ENCODE peak calls at places on chromosomes 16 and 17, in eight cellular contexts. K is astrocyte of the cerebellum, O is H1, T is neural progenitor cell, F is lung, V is tibial artery, M is GM23338, G is dorsolateral prefrontal cortex. W is an unnamed sample.

GRCh38 chr17:74454197-74455024 is 12.0 kb upstream of the CD300A start:
- DNase-seq in K (no peak), O (no peak), T (peak), F (no peak), V (peak), M (peak), G (no peak), W (peak)

GRCh38 chr17:61411114-61411943 is 11.7 kb downstream of the TBX2 start:
- DNase-seq in K (no peak), O (no peak), T (peak), F (no peak), V (peak), M (peak), G (peak), W (peak)

GRCh38 chr16:68907297-68907999 is 64.1 kb downstream of the TANGO6 start:
- DNase-seq in K (no peak), O (no peak), T (peak), F (no peak), V (no peak), M (peak), G (no peak), W (no peak)

GRCh38 chr16:25691519-25692091 is at the start of gene HS3ST4:
- DNase-seq in K (no peak), O (no peak), T (peak), F (no peak), V (no peak), M (peak), G (no peak), W (no peak)

GRCh38 chr16:27230562-27230991 is 27.3 kb downstream of the KDM8 start:
- DNase-seq in K (no peak), O (no peak), T (no peak), F (no peak), V (no peak), M (peak), G (no peak), W (no peak)

GRCh38 chr17:77385750-77386501 is 245.2 kb downstream of the SEC14L1 start:
- DNase-seq in K (no peak), O (no peak), T (no peak), F (peak), V (no peak), M (no peak), G (no peak), W (peak)

GRCh38 chr16:63361032-63361624 is 1324.9 kb upstream of the CDH8 start:
- DNase-seq in K (peak), O (no peak), T (peak), F (no peak), V (no peak), M (peak), G (no peak), W (peak)

GRCh38 chr16:86876499-86876898 is 298.1 kb downstream of the FOXL1 start:
- DNase-seq in K (no peak), O (no peak), T (no peak), F (no peak), V (no peak), M (no peak), G (no peak), W (no peak)

GRCh38 chr17:42543190-42544079 is 7.4 kb downstream of the NAGLU start:
- DNase-seq in K (no peak), O (no peak), T (no peak), F (no peak), V (no peak), M (no peak), G (peak), W (no peak)

GRCh38 chr16:5615868-5616642 is 518.5 kb upstream of the EEF2KMT start:
- DNase-seq in K (peak), O (peak), T (peak), F (peak), V (no peak), M (peak), G (peak), W (no peak)

GRCh38 chr16:53103811-53104210 is 49.0 kb downstream of the CHD9 start:
- DNase-seq in K (no peak), O (no peak), T (no peak), F (no peak), V (no peak), M (peak), G (no peak), W (no peak)

GRCh38 chr17:74096456-74096855 is 107.0 kb upstream of the RPL38 start:
- DNase-seq in K (no peak), O (no peak), T (no peak), F (no peak), V (no peak), M (no peak), G (no peak), W (no peak)

GRCh38 chr16:70664325-70665112 is 18.2 kb downstream of the IL34 start:
- DNase-seq in K (no peak), O (no peak), T (no peak), F (no peak), V (no peak), M (peak), G (no peak), W (no peak)

GRCh38 chr17:9905902-9906301 is 831 bp upstream of the RCVRN start:
- DNase-seq in K (no peak), O (no peak), T (peak), F (no peak), V (peak), M (peak), G (peak), W (peak)

DNA sequence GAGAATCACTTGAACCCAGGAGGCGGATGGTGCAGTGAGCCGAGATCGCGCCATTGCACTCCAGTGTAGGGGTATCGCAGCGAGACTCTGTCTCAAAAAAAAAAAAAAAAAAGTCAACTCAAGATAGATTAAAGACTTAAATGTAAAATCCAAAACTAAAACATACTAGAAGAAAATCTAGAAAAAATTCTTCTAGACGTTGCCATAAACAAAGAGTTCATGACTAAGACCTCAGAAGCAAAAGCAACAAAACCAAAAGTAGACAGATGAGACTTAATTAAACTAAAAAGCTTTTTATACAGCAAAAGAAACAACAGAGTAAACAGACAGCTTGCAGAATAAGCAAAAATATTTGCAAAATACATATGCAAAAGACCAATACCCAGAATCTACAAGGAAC is 61.2 kb upstream of the ABCC11 start:
- DNase-seq in K (no peak), O (no peak), T (no peak), F (no peak), V (no peak), M (no peak), G (no peak), W (no peak)
- TF ChIP-seq CTCF in K (no peak), O (no peak), T (no peak), F (no peak), V (no peak), M (no peak), G (no peak), W (no peak)

GRCh38 chr16:10001258-10001785 is 180.9 kb downstream of the GRIN2A start:
- DNase-seq in K (no peak), O (no peak), T (no peak), F (no peak), V (no peak), M (no peak), G (no peak), W (no peak)
- H3K4me3 ChIP-seq in K (no peak), O (no peak), T (no peak), F (no peak), V (no peak), M (no peak), G (no peak), W (no peak)

GRCh38 chr16:88768041-88768876 is 16.8 kb downstream of the PIEZO1 start:
- DNase-seq in K (no peak), O (no peak), T (peak), F (peak), V (peak), M (no peak), G (no peak), W (peak)
- TF ChIP-seq CTCF in K (no peak), O (no peak), T (no peak), F (no peak), V (no peak), M (no peak), G (no peak), W (no peak)

DNA sequence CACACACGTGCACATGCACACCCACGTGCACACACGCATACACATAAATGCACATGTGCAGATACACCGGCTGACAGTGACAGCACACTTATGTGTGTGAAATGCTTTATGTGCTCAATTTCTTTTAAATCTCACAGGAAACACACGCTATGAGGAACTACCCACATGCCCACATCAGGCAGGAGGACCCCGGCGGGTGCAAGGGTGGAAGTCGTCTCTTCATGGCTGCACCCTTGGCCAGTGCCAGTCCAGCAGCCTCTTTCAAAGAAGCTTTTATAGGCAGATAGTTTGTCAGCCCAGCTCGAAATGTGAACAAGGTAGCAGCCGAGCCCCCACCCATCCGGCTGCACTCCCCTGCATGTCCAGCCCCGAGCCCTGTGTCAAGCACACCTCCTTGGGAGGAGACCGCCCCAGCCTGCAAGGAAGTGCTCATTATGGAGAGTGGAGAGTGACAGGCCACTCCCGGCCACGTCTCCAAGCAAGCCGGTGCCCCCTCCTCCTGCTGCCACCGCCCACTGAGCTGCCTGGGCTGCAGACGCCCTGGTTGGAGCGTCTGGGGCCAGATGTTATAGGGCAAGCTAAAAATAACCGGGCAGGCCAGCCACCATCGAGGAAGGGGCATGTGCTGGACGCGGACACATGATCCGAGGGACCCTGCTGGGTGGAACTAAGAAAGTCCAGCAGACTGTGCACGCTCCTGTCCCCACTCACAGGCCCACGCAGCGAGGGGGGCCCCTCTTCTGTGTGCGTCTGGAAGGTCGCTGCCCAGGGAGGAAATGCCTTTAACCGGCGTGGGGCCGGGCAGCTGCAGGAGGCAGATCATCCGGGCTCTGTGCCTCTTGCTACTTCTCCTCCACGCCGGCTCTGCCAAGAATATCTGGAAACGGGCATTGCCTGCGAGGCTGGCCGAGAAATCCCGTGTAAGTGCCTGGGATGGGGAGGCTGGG is at the start of gene WFDC1:
- DNase-seq in K (no peak), O (no peak), T (peak), F (no peak), V (peak), M (peak), G (peak), W (no peak)
- H3K4me3 ChIP-seq in K (no peak), O (no peak), T (no peak), F (peak), V (peak), M (no peak), G (peak), W (peak)

DNA sequence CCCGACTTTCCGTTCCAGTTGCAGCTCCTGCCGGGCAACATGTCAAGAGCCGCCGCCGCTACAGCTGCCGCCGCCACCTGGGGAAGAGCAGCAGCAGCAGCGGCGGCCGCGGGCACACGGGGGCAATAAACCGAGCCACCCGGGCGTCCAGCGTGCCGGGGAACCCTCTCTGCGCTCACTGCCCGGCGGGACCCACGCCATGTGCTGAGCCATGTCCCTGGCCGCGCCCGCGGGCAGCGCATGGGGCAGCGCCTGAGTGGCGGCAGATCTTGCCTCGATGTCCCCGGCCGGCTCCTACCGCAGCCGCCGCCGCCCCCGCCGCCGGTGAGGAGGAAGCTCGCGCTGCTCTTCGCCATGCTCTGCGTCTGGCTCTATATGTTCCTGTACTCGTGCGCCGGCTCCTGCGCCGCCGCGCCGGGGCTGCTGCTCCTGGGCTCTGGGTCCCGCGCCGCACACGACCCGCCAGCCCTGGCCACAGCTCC is 439 bp downstream of the HS3ST3B1 start:
- DNase-seq in K (no peak), O (no peak), T (peak), F (no peak), V (no peak), M (peak), G (no peak), W (no peak)
- TF ChIP-seq CTCF in K (no peak), O (no peak), T (peak), F (no peak), V (no peak), M (peak), G (no peak), W (peak)

DNA sequence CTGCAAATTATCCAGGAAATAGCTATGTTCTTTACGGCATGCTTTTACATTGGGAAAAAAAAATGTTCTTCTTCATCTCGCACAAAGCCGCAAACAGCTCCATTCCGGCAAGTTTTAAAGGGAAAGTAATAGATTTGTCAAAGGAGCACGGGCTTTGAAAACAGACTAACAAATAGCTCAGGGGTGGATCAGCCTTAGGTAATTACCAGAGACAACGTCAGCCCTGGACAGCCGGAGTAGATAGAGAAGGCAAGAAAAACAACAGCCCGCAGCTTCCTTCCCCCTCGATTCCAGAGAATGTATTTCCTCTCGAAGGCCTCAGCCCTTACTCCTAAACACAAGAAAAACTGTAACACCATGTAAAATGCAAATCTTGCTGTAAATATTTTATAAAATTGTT is 222.5 kb downstream of the C16orf78 start:
- DNase-seq in K (peak), O (no peak), T (peak), F (no peak), V (no peak), M (no peak), G (no peak), W (no peak)
- H3K4me3 ChIP-seq in K (no peak), O (no peak), T (no peak), F (no peak), V (no peak), M (no peak), G (peak), W (no peak)

GRCh38 chr16:398551-399277 is 1.7 kb downstream of the NME4 start:
- DNase-seq in K (no peak), O (no peak), T (peak), F (no peak), V (no peak), M (peak), G (no peak), W (no peak)
- TF ChIP-seq CTCF in K (no peak), O (no peak), T (no peak), F (no peak), V (no peak), M (peak), G (no peak), W (no peak)